ENCODE peak calls at places on chromosomes 4 and X, in eight cellular contexts. U is occipital lobe; C is AG20443; P is GM13977; X is effector memory CD4-positive, alpha-beta T cell; T is AG08396; V is A172; I is mucosa of descending colon. J is an unnamed sample.

GRCh38 chrX:135463937-135464336 is 42.2 kb downstream of the SMIM10L2A start:
- DNase-seq in C (no peak), U (no peak), T (no peak), P (no peak), I (no peak), X (no peak), V (no peak), J (peak)

GRCh38 chrX:132227383-132228112 is 8.3 kb upstream of the RAP2C start:
- DNase-seq in C (peak), P (no peak), U (no peak), I (no peak), X (no peak), V (no peak), T (no peak), J (no peak)

GRCh38 chr4:153497091-153497531 is 31.0 kb downstream of the TMEM131L start:
- DNase-seq in V (peak), U (no peak), P (no peak), I (no peak), C (no peak), T (no peak), X (peak), J (no peak)

GRCh38 chrX:153469811-153470410 is 465 bp downstream of the HAUS7 start:
- DNase-seq in P (no peak), X (no peak), T (no peak), U (no peak), V (peak), C (peak), I (peak), J (peak)

GRCh38 chr4:148782284-148782683 is 340.1 kb upstream of the NR3C2 start:
- DNase-seq in U (no peak), V (peak), P (no peak), I (no peak), T (no peak), X (no peak), C (no peak), J (no peak)

GRCh38 chrX:111254896-111255693 is 15.2 kb downstream of the CAPN6 start:
- DNase-seq in X (no peak), V (peak), I (no peak), T (no peak), U (no peak), C (no peak), P (no peak), J (no peak)

GRCh38 chr4:63232058-63232457 is 1177.2 kb downstream of the TECRL start:
- DNase-seq in T (no peak), X (no peak), P (no peak), V (no peak), U (no peak), I (no peak), C (no peak), J (no peak)

GRCh38 chr4:17726911-17727310 is 54.5 kb downstream of the FAM184B start:
- DNase-seq in T (no peak), V (no peak), I (no peak), P (no peak), X (no peak), U (no peak), C (no peak), J (no peak)

GRCh38 chrX:31287861-31288260 is 216.0 kb upstream of the FTHL17 start:
- DNase-seq in P (no peak), C (no peak), V (no peak), U (no peak), X (no peak), T (no peak), I (no peak), J (no peak)

GRCh38 chrX:39301041-39301440 is 499.8 kb downstream of the MID1IP1 start:
- DNase-seq in U (no peak), C (no peak), I (no peak), P (no peak), V (no peak), T (no peak), X (no peak), J (no peak)

GRCh38 chr4:123556526-123556925 is 159.9 kb downstream of the SPRY1 start:
- DNase-seq in T (no peak), P (no peak), U (no peak), V (no peak), I (no peak), C (no peak), X (no peak), J (no peak)

GRCh38 chr4:16844796-16845586 is 53.5 kb downstream of the LDB2 start:
- DNase-seq in I (no peak), T (no peak), C (no peak), X (no peak), V (no peak), U (no peak), P (no peak), J (peak)

GRCh38 chr4:15354790-15355418 is 72.9 kb upstream of the C1QTNF7 start:
- DNase-seq in U (no peak), V (no peak), I (no peak), T (no peak), C (no peak), X (no peak), P (no peak), J (no peak)

GRCh38 chr4:78710536-78710935 is 65.6 kb upstream of the BMP2K start:
- DNase-seq in C (no peak), X (no peak), I (no peak), P (no peak), T (peak), V (peak), U (no peak), J (no peak)

GRCh38 chrX:78321809-78322208 is 5.6 kb downstream of the CYSLTR1 start:
- DNase-seq in T (no peak), P (peak), U (no peak), C (no peak), I (peak), V (no peak), X (peak), J (no peak)

GRCh38 chr4:82561745-82562552 is at the start of gene TMEM150C:
- DNase-seq in U (no peak), C (peak), V (peak), X (no peak), P (no peak), I (peak), T (peak), J (peak)

GRCh38 chrX:134388161-134389109 is 71.5 kb upstream of the HPRT1 start:
- DNase-seq in U (no peak), C (no peak), X (no peak), V (no peak), I (no peak), T (no peak), P (peak), J (no peak)

J was measured in MG63.